ENCODE peak calls at places on chromosomes 1 and 21, in eight cellular contexts. Q, F, W, R, X, D, M and U are unnamed samples.

GRCh38 chr1:167432780-167433179 is 85.5 kb downstream of the CD247 start:
- DNase-seq in D (no peak), W (no peak), F (no peak), M (no peak), R (no peak), X (no peak), Q (no peak), U (no peak)

GRCh38 chr1:42319128-42319851 is 15.7 kb downstream of the FOXJ3 start:
- DNase-seq in X (no peak), F (no peak), D (peak; percentile 71), M (no peak), W (peak; percentile 66), R (peak; percentile 45), Q (peak; percentile 82), U (no peak)

GRCh38 chr1:19637606-19638005 is 6.5 kb upstream of the NBL1 start:
- DNase-seq in Q (no peak), D (no peak), X (no peak), R (no peak), F (no peak), M (no peak), W (no peak), U (no peak)

GRCh38 chr1:108533351-108534083 is 26.4 kb upstream of the EEIG2 start:
- DNase-seq in M (no peak), D (no peak), F (peak; percentile 62), W (no peak), Q (no peak), R (no peak), X (no peak), U (no peak)

GRCh38 chr1:111110197-111110899 is 29.5 kb downstream of the DRAM2 start:
- DNase-seq in M (no peak), R (peak; percentile 49), Q (peak; percentile 6), W (no peak), F (no peak), D (peak; percentile 39), X (no peak), U (no peak)

GRCh38 chr1:65872258-65872657 is 79.6 kb downstream of the PDE4B start:
- DNase-seq in X (no peak), R (no peak), Q (no peak), D (peak; percentile 20), F (no peak), W (no peak), M (no peak), U (no peak)

GRCh38 chr21:21439761-21440160 is 441.6 kb downstream of the NCAM2 start:
- DNase-seq in D (peak; percentile 2), F (no peak), W (no peak), X (no peak), Q (no peak), M (no peak), R (peak; percentile 3), U (no peak)

GRCh38 chr1:66624412-66625060 is 90.6 kb downstream of the SGIP1 start:
- DNase-seq in D (peak; percentile 76), M (no peak), Q (peak; percentile 72), X (no peak), W (no peak), F (no peak), R (peak; percentile 24), U (no peak)

GRCh38 chr1:67307251-67308060 is at the start of gene IL12RB2:
- DNase-seq in F (peak; percentile 71), W (no peak), X (no peak), Q (no peak), M (no peak), D (peak; percentile 16), R (no peak), U (no peak)

GRCh38 chr1:65147424-65148177 is 402 bp upstream of the AK4 start:
- DNase-seq in Q (no peak), W (no peak), D (peak; percentile 72), R (no peak), F (peak; percentile 78), X (no peak), M (peak; percentile 20), U (no peak)

GRCh38 chr1:179883739-179884138 is 1.7 kb downstream of the TOR1AIP1 start:
- DNase-seq in X (no peak), W (no peak), F (peak; percentile 66), R (no peak), Q (no peak), D (peak; percentile 16), M (no peak), U (peak; percentile 29)

GRCh38 chr1:221740260-221740830 is 1.5 kb downstream of the DUSP10 start:
- DNase-seq in Q (no peak), R (no peak), D (no peak), M (no peak), W (no peak), X (no peak), F (peak; percentile 9), U (no peak)

GRCh38 chr21:35046223-35046690 is 2.8 kb downstream of the RUNX1 start:
- DNase-seq in Q (no peak), W (no peak), R (no peak), D (no peak), F (no peak), X (no peak), M (no peak), U (no peak)

GRCh38 chr1:24386241-24386640 is 27.3 kb downstream of the STPG1 start:
- DNase-seq in M (no peak), W (no peak), X (no peak), F (no peak), R (no peak), Q (peak; percentile 56), D (peak; percentile 65), U (no peak)

GRCh38 chr1:5877683-5878530 is 114.3 kb downstream of the NPHP4 start:
- DNase-seq in Q (no peak), X (no peak), D (no peak), W (no peak), F (no peak), R (no peak), M (no peak), U (no peak)

GRCh38 chr21:16535100-16535418 is 805.3 kb downstream of the USP25 start:
- DNase-seq in M (peak; percentile 82), F (no peak), W (no peak), D (peak; percentile 87), Q (peak; percentile 83), R (peak; percentile 88), X (no peak), U (no peak)

GRCh38 chr1:205800973-205801703 is 11.9 kb downstream of the SLC41A1 start:
- DNase-seq in D (no peak), X (no peak), R (no peak), F (no peak), W (no peak), M (no peak), Q (no peak), U (no peak)

GRCh38 chr1:177209357-177209756 is 38.6 kb downstream of the BRINP2 start:
- DNase-seq in X (peak; percentile 8), Q (peak; percentile 100), M (peak; percentile 96), D (peak; percentile 100), F (no peak), W (peak; percentile 98), R (peak; percentile 100), U (no peak)

GRCh38 chr21:18832950-18833349 is 429.4 kb upstream of the TMPRSS15 start:
- DNase-seq in W (no peak), F (no peak), M (peak; percentile 0), Q (no peak), D (no peak), R (peak; percentile 13), X (no peak), U (no peak)

GRCh38 chr1:232207089-232207723 is 422.7 kb downstream of the SIPA1L2 start:
- DNase-seq in D (no peak), W (no peak), Q (no peak), M (no peak), R (no peak), X (no peak), F (no peak), U (no peak)

GRCh38 chr1:232213928-232214327 is 416.0 kb downstream of the SIPA1L2 start:
- DNase-seq in Q (no peak), W (no peak), D (no peak), M (no peak), F (no peak), R (no peak), X (no peak), U (no peak)

GRCh38 chr1:232209357-232209756 is 420.6 kb downstream of the SIPA1L2 start:
- DNase-seq in D (no peak), X (no peak), W (no peak), Q (no peak), F (no peak), M (no peak), R (no peak), U (no peak)

GRCh38 chr1:232212248-232212647 is 417.7 kb downstream of the SIPA1L2 start:
- DNase-seq in X (no peak), W (no peak), F (no peak), Q (no peak), D (no peak), R (no peak), M (no peak), U (no peak)

GRCh38 chr1:232211149-232211548 is 418.8 kb downstream of the SIPA1L2 start:
- DNase-seq in X (no peak), F (no peak), Q (no peak), M (peak; percentile 16), R (no peak), W (no peak), D (no peak), U (no peak)
- TF ChIP-seq CTCF in X (peak; percentile 24), F (peak; percentile 25), Q (no peak), M (no peak), R (no peak), W (peak; percentile 7), D (peak; percentile 5), U (no peak)

DNA sequence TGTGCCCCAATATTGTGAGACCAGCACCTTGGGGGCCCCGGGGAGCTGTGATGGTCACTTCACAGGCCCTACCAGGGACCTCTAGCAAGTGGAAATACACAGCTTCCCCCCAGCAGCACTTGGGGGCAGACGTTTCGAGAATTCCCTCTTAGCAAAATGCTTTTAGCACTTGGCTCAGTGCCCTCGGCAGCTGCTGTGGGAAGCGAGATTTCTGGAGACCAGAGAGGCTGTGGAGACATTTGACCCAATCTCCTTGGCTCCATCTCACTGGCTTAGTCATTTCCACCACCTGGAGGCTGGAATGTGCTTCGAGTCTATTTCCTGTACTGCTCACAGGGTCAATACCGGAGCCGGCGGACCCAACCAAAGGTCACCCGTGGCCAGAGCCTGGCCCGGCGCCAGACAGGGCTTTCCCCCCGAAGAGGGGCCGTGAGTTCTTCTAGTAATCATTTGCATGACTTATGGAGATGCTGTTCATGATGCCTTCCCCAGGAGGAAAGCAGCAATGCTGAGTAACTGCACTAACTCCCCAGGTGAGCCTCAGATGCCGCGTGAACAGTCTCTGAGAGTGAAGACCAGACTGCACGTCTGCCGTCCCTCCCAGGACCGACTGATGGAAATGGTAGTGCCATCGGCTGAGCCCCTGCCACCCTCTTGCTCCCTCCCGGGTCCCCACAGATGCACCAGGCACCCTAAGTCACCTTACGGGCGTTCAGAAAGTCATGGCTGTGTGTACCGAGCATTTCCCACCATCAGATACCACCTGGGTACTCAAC is 4.4 kb upstream of the C2CD2 start:
- DNase-seq in R (peak; percentile 93), W (peak; percentile 55), D (peak; percentile 93), F (peak; percentile 19), X (no peak), Q (peak; percentile 90), M (peak; percentile 65), U (no peak)
- TF ChIP-seq CTCF in R (peak; percentile 20), W (peak; percentile 30), D (peak; percentile 23), F (no peak), X (peak; percentile 23), Q (peak; percentile 58), M (peak; percentile 26), U (no peak)

GRCh38 chr1:25610822-25611630 is 5.6 kb upstream of the MAN1C1 start:
- DNase-seq in W (no peak), F (no peak), X (no peak), D (peak; percentile 48), M (no peak), R (peak; percentile 55), Q (peak; percentile 25), U (no peak)
- TF ChIP-seq CTCF in W (peak; percentile 52), F (peak; percentile 24), X (peak; percentile 16), D (peak; percentile 22), M (no peak), R (peak; percentile 38), Q (peak; percentile 67), U (peak; percentile 31)

GRCh38 chr1:59879556-59879955 is 47.0 kb downstream of the CYP2J2 start:
- DNase-seq in M (peak; percentile 63), F (peak; percentile 32), D (peak; percentile 68), W (no peak), X (no peak), R (peak; percentile 75), Q (peak; percentile 64), U (peak; percentile 58)
- TF ChIP-seq CTCF in M (peak; percentile 19), F (peak; percentile 45), D (peak; percentile 46), W (peak; percentile 49), X (peak; percentile 35), R (peak; percentile 53), Q (peak; percentile 53), U (peak; percentile 33)